ENCODE peak calls at places on chromosomes 2 and 18, in six cellular contexts. N, U, T, D, O and S are unnamed samples.

GRCh38 chr2:143686585-143687164 is 557.5 kb downstream of the ARHGAP15 start:
- DNase-seq in N (peak; percentile 71), U (peak; percentile 67), T (peak; percentile 43), D (no peak), O (peak; percentile 46), S (peak; percentile 78)

GRCh38 chr2:112204411-112204810 is 50.4 kb downstream of the ZC3H8 start:
- DNase-seq in N (peak; percentile 43), U (peak; percentile 52), T (peak; percentile 30), D (no peak), O (no peak), S (peak; percentile 17)

GRCh38 chr18:61948196-61948800 is 55.5 kb upstream of the RNF152 start:
- DNase-seq in N (peak; percentile 45), U (no peak), T (no peak), D (no peak), O (no peak), S (no peak)

GRCh38 chr2:75994759-75995158 is 284.0 kb upstream of the GCFC2 start:
- DNase-seq in N (no peak), U (peak; percentile 23), T (peak; percentile 9), D (no peak), O (no peak), S (peak; percentile 40)

GRCh38 chr2:113208995-113209868 is 35.5 kb downstream of the PSD4 start:
- DNase-seq in N (peak; percentile 31), U (no peak), T (peak; percentile 39), D (no peak), O (no peak), S (peak; percentile 56)

GRCh38 chr2:225334524-225334923 is 65.0 kb upstream of the NYAP2 start:
- DNase-seq in N (no peak), U (no peak), T (peak; percentile 61), D (no peak), O (no peak), S (no peak)

GRCh38 chr2:43073373-43073772 is 153.0 kb downstream of the ZFP36L2 start:
- DNase-seq in N (peak; percentile 93), U (no peak), T (peak; percentile 64), D (no peak), O (peak; percentile 62), S (peak; percentile 59)

GRCh38 chr2:48607307-48608014 is 10.2 kb upstream of the GTF2A1L start:
- DNase-seq in N (peak; percentile 53), U (no peak), T (no peak), D (no peak), O (no peak), S (no peak)

GRCh38 chr2:65658871-65659270 is 226.5 kb upstream of the SPRED2 start:
- DNase-seq in N (peak; percentile 39), U (no peak), T (no peak), D (no peak), O (no peak), S (no peak)

GRCh38 chr2:239005586-239005985 is 157.7 kb downstream of the TWIST2 start:
- DNase-seq in N (no peak), U (no peak), T (no peak), D (no peak), O (no peak), S (no peak)

GRCh38 chr2:176986579-176986978 is 226.0 kb upstream of the HNRNPA3 start:
- DNase-seq in N (no peak), U (no peak), T (no peak), D (no peak), O (no peak), S (no peak)

GRCh38 chr18:41714872-41715271 is 240.2 kb upstream of the PIK3C3 start:
- DNase-seq in N (no peak), U (peak; percentile 65), T (no peak), D (no peak), O (peak; percentile 14), S (no peak)

GRCh38 chr2:111897924-111898702 is at the start of gene MERTK:
- DNase-seq in N (peak; percentile 67), U (peak; percentile 97), T (peak; percentile 87), D (peak; percentile 31), O (peak; percentile 95), S (peak; percentile 88)

GRCh38 chr2:45169339-45170190 is 160.3 kb upstream of the SIX2 start:
- DNase-seq in N (peak; percentile 50), U (peak; percentile 58), T (peak; percentile 51), D (no peak), O (peak; percentile 21), S (no peak)

GRCh38 chr2:11103984-11104793 is 51.1 kb upstream of the SLC66A3 start:
- DNase-seq in N (no peak), U (no peak), T (no peak), D (no peak), O (no peak), S (no peak)

GRCh38 chr2:53829252-53829651 is 30.5 kb downstream of the GPR75 start:
- DNase-seq in N (no peak), U (no peak), T (no peak), D (no peak), O (no peak), S (no peak)

GRCh38 chr2:219445220-219445631 is 10.6 kb downstream of the SPEG start:
- DNase-seq in N (no peak), U (no peak), T (no peak), D (no peak), O (no peak), S (no peak)

GRCh38 chr18:41731887-41732286 is 223.1 kb upstream of the PIK3C3 start:
- DNase-seq in N (peak; percentile 83), U (no peak), T (no peak), D (no peak), O (no peak), S (no peak)

GRCh38 chr2:139099721-139100120 is 319.5 kb upstream of the NXPH2 start:
- DNase-seq in N (no peak), U (no peak), T (no peak), D (no peak), O (no peak), S (no peak)

GRCh38 chr18:79367480-79367879 is 28.2 kb upstream of the NFATC1 start:
- DNase-seq in N (no peak), U (no peak), T (no peak), D (no peak), O (no peak), S (no peak)

GRCh38 chr2:8676191-8676914 is 5.5 kb upstream of the ID2 start:
- DNase-seq in N (peak; percentile 57), U (peak; percentile 85), T (no peak), D (no peak), O (peak; percentile 85), S (peak; percentile 56)

GRCh38 chr18:13374468-13375301 is 156.1 kb downstream of the LDLRAD4 start:
- DNase-seq in N (no peak), U (peak; percentile 77), T (no peak), D (no peak), O (no peak), S (peak; percentile 31)

GRCh38 chr2:8636041-8636491 is 45.8 kb upstream of the ID2 start:
- DNase-seq in N (no peak), U (peak; percentile 33), T (no peak), D (no peak), O (no peak), S (no peak)

GRCh38 chr18:29501952-29502351 is 1325.0 kb upstream of the CDH2 start:
- DNase-seq in N (peak; percentile 92), U (no peak), T (peak; percentile 0), D (no peak), O (no peak), S (peak; percentile 39)

GRCh38 chr2:144596074-144596871 is 76.4 kb upstream of the ZEB2 start:
- DNase-seq in N (peak; percentile 81), U (peak; percentile 49), T (peak; percentile 34), D (no peak), O (peak; percentile 45), S (no peak)

GRCh38 chr2:100754951-100755350 is 65.0 kb upstream of the NPAS2 start:
- DNase-seq in N (no peak), U (no peak), T (no peak), D (no peak), O (no peak), S (no peak)

GRCh38 chr2:2845267-2845666 is 514.2 kb upstream of the MYT1L start:
- DNase-seq in N (no peak), U (no peak), T (no peak), D (no peak), O (no peak), S (no peak)